ENCODE peak calls at places on chromosomes 4 and X, in four cellular contexts. B is GM12878, E is K562, C is HepG2. O is an unnamed sample.

GRCh38 chr4:7020290-7020689 is 22.9 kb upstream of the TADA2B start:
- DNase-seq in B (no peak), E (peak), C (no peak), O (no peak)

GRCh38 chrX:152220612-152221011 is 82.2 kb upstream of the MAGEA10 start:
- DNase-seq in E (no peak), B (no peak), C (no peak), O (no peak)

GRCh38 chrX:141638601-141639000 is 49.1 kb downstream of the SPANXA2 start:
- DNase-seq in C (no peak), E (no peak), B (no peak), O (no peak)

GRCh38 chr4:38500433-38500832 is 163.6 kb upstream of the KLF3 start:
- DNase-seq in E (no peak), B (no peak), C (no peak), O (no peak)

GRCh38 chrX:120741452-120741851 is 111.6 kb upstream of the C1GALT1C1 start:
- DNase-seq in C (no peak), B (no peak), E (no peak), O (no peak)

GRCh38 chr4:67885727-67886126 is 1.9 kb upstream of the TMPRSS11D start:
- DNase-seq in C (no peak), B (no peak), E (no peak), O (no peak)

GRCh38 chr4:114692958-114693357 is 94.4 kb downstream of the UGT8 start:
- DNase-seq in B (no peak), C (no peak), E (no peak), O (no peak)

GRCh38 chr4:107130157-107130556 is 94.0 kb upstream of the DKK2 start:
- DNase-seq in B (no peak), C (no peak), E (no peak), O (no peak)

GRCh38 chr4:89166971-89167475 is 55.7 kb downstream of the TIGD2 start:
- DNase-seq in B (no peak), C (no peak), E (no peak), O (no peak)

GRCh38 chrX:49309401-49309981 is 6.0 kb downstream of the GAGE10 start:
- DNase-seq in C (no peak), B (no peak), E (no peak), O (no peak)

GRCh38 chr4:140250989-140251552 is 97.1 kb upstream of the MAML3 start:
- DNase-seq in B (no peak), E (no peak), C (no peak), O (no peak)

GRCh38 chrX:142898164-142898563 is 127.6 kb upstream of the SPANXN4 start:
- DNase-seq in B (no peak), E (no peak), C (no peak), O (no peak)

GRCh38 chr4:1309261-1310010 is 19.7 kb downstream of the MAEA start:
- DNase-seq in C (peak), E (peak), B (peak), O (no peak)

GRCh38 chrX:2401590-2402360 is 99.0 kb downstream of the DHRSX start:
- DNase-seq in C (peak), E (no peak), B (no peak), O (no peak)

GRCh38 chrX:150879855-150880807 is 18.3 kb downstream of the CD99L2 start:
- DNase-seq in B (peak), E (no peak), C (no peak), O (no peak)

GRCh38 chr4:83217721-83218522 is 66.7 kb downstream of the COQ2 start:
- DNase-seq in B (peak), C (no peak), E (no peak), O (no peak)

GRCh38 chr4:74418063-74418670 is 26.8 kb upstream of the AREG start:
- DNase-seq in E (no peak), B (no peak), C (no peak), O (no peak)

GRCh38 chr4:10006236-10006603 is 15.1 kb downstream of the SLC2A9 start:
- DNase-seq in E (no peak), C (peak), B (peak), O (no peak)

GRCh38 chrX:141468940-141469339 is 115.6 kb downstream of the SPANXA1 start:
- DNase-seq in C (no peak), B (no peak), E (no peak), O (no peak)

GRCh38 chr4:7641712-7642111 is 207.0 kb upstream of the PSAPL1 start:
- DNase-seq in E (no peak), B (no peak), C (no peak), O (no peak)

GRCh38 chr4:7068279-7068842 is 497 bp upstream of the GRPEL1 start:
- DNase-seq in E (peak), B (no peak), C (no peak), O (no peak)

GRCh38 chr4:42397635-42398447 is 553 bp downstream of the SHISA3 start:
- DNase-seq in E (no peak), C (no peak), B (no peak), O (peak)

GRCh38 chrX:101260435-101260834 is 30.7 kb downstream of the TAF7L start:
- DNase-seq in B (no peak), E (peak), C (peak), O (peak)

GRCh38 chr4:35175487-35175886 is 1068.8 kb downstream of the ARAP2 start:
- DNase-seq in E (no peak), C (no peak), B (no peak), O (no peak)

GRCh38 chr4:183288955-183289354 is 31.1 kb downstream of the CLDN22 start:
- DNase-seq in C (no peak), B (no peak), E (no peak), O (no peak)

GRCh38 chrX:79195027-79195426 is 50.5 kb downstream of the GPR174 start:
- DNase-seq in B (no peak), C (no peak), E (no peak), O (no peak)

GRCh38 chr4:188018262-188018661 is 22.7 kb downstream of the ZFP42 start:
- DNase-seq in B (no peak), C (no peak), E (no peak), O (no peak)

GRCh38 chr4:7357296-7357680 is 77.4 kb downstream of the PSAPL1 start:
- DNase-seq in C (no peak), E (no peak), B (no peak), O (no peak)

GRCh38 chr4:81499840-81500239 is 28.1 kb upstream of the RASGEF1B start:
- DNase-seq in C (no peak), B (no peak), E (no peak), O (no peak)

GRCh38 chr4:80270321-80270720 is 3.9 kb downstream of the FGF5 start:
- DNase-seq in C (no peak), E (no peak), B (no peak), O (no peak)

GRCh38 chr4:141021397-141022194 is 111.7 kb downstream of the RNF150 start:
- DNase-seq in C (no peak), B (no peak), E (no peak), O (no peak)

GRCh38 chrX:71917621-71918341 is 7.1 kb downstream of the NHSL2 start:
- DNase-seq in E (no peak), B (no peak), C (no peak), O (no peak)

GRCh38 chrX:102835504-102836146 is 101.4 kb upstream of the RAB40AL start:
- DNase-seq in E (peak), C (peak), B (no peak), O (peak)

GRCh38 chr4:52407545-52407944 is 251.6 kb downstream of the USP46 start:
- DNase-seq in C (peak), E (no peak), B (no peak), O (no peak)

GRCh38 chr4:139552908-139553307 is 3.1 kb downstream of the SETD7 start:
- DNase-seq in E (no peak), C (no peak), B (no peak), O (no peak)

DNA sequence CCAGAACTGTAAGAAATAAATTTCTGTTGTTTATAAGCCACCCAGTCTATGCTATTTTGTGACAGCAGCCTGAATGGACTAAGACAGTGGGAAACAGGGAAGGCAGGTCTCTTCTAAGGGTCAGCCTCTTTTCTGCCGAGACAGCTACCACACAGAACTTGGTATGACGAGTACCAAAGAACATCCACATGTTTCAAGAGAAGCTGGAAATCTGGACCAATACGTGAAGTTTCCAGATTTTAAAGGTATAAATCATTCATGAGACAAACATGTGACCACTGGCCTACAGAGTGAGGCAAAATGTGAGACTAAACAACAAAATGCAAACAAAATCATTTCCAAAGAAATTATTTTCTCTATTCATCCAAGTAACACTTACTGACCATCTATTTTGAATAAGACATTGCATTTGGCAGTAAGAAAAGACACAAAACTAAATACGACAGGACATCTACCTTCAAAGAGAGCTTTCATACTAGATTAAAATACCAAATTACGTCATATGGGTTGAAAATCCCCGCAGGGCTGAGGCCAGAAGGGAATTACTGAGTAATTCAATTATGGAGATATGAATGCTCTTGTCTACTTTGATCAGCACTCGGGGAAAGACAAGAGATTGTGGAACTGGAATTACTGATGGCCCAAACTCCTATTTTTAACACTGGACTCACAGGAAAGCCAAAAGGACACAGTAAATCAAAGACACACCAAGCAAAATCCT is 7.2 kb downstream of the SCARB2 start:
- DNase-seq in B (no peak), C (no peak), E (no peak), O (no peak)
- TF ChIP-seq BHLHE40 in B (no peak), C (no peak), E (no peak), O (no peak)

GRCh38 chr4:100722133-100722532 is 204.3 kb upstream of the EMCN start:
- DNase-seq in E (no peak), B (no peak), C (no peak), O (no peak)
- TF ChIP-seq FOXM1 in E (no peak), B (no peak), C (no peak), O (no peak)

GRCh38 chr4:185682236-185682635 is 129.8 kb downstream of the SORBS2 start:
- DNase-seq in C (no peak), E (no peak), B (no peak), O (no peak)
- TF ChIP-seq FOXK2 in C (no peak), E (no peak), B (no peak), O (no peak)

GRCh38 chrX:129998006-129998405 is 15.6 kb downstream of the BCORL1 start:
- DNase-seq in B (no peak), E (no peak), C (no peak), O (no peak)

GRCh38 chrX:130001893-130002292 is 19.5 kb downstream of the BCORL1 start:
- DNase-seq in C (no peak), B (no peak), E (no peak), O (no peak)

GRCh38 chrX:129997081-129997480 is 14.6 kb downstream of the BCORL1 start:
- DNase-seq in C (no peak), E (no peak), B (no peak), O (no peak)

GRCh38 chrX:129992181-129992580 is 9.7 kb downstream of the BCORL1 start:
- DNase-seq in E (no peak), C (no peak), B (no peak), O (no peak)

DNA sequence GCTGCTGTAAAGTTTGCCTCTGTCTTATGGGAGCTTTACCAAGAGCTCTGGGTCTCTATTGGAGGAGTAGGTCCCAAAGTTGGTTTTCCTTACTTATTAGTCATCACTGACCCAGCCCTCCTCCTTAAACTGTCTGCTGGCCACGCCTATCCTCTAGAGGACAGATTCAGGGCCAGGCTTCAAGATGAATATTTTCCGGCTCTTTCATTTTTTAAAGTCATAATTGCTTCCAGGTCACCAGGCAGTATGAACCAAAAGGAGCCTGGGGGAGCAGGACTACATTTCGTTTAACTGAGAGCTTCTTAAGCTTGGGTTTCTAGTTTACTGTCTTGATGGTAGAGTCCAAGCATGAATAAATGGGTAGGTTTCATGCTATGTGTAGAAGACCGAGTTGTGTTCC is 13.7 kb downstream of the BCORL1 start:
- DNase-seq in C (no peak), E (no peak), B (no peak), O (no peak)
- TF ChIP-seq BHLHE40 in C (no peak), E (no peak), B (no peak), O (no peak)

DNA sequence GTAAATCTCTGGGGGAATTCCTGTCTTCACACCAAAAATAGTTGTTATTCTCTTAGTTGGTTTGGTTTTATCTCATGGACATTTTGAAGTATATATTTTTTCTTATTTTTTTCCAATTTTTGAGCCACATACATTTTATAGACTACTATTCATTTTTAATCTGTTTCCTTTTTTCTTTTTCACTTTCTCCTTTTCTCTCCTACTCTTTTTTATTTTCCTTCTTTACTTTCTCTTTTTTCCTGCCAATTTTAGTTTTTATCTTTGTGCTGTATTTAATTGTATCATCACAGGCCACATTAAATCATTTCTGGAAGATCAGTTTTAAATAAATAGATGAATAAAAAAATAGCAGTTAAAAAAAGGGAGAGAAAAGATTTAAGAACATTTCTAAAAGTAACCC is 14.0 kb upstream of the JADE3 start:
- DNase-seq in C (no peak), E (no peak), B (no peak), O (no peak)
- TF ChIP-seq FOXM1 in C (no peak), E (no peak), B (no peak), O (no peak)

GRCh38 chrX:42778096-42778495 is at the start of gene PPP1R2C:
- DNase-seq in B (no peak), C (no peak), E (no peak), O (no peak)
- TF ChIP-seq FOXK2 in B (no peak), C (no peak), E (no peak), O (no peak)

DNA sequence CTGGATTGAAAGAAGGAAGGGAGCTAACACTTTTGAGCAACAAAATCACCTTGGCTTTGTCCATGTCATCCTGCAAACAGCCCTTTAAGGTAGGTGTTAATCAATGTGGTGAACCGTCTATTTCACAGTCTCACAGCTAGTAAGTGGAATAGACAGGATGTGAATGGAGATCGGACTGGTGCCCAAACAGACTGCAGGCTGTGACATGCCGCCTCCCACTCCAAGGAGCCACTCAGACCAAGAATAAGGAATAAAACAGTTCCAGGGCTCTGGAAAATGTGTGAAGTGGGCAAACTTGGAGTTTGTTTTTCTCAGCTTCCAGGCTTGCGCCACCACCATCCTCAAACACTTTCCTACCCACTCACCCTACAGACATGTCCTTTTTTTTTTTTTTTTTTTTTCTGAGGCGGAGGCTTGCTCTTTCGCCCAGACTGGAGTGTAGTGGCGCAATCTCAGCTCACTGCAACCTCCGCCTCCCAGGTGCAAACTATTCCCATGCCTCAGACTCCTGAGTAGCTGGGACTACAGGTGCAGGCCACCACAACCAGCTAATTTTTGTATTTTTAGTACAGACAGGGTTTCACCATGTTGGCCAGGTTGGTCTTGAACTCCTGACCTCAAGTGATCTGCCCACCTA is 57.7 kb upstream of the SEC24B start:
- DNase-seq in E (no peak), C (no peak), B (no peak), O (no peak)
- TF ChIP-seq BHLHE40 in E (no peak), C (no peak), B (no peak), O (no peak)

GRCh38 chr4:161249779-161250440 is 913.9 kb downstream of the FSTL5 start:
- DNase-seq in E (no peak), C (no peak), B (no peak), O (no peak)

GRCh38 chr4:161254375-161254774 is 909.4 kb downstream of the FSTL5 start:
- DNase-seq in C (no peak), B (no peak), E (no peak), O (no peak)

GRCh38 chr4:161256172-161256571 is 907.6 kb downstream of the FSTL5 start:
- DNase-seq in B (no peak), E (no peak), C (no peak), O (no peak)

GRCh38 chr4:161248880-161249279 is 914.9 kb downstream of the FSTL5 start:
- DNase-seq in C (no peak), E (no peak), B (no peak), O (no peak)

GRCh38 chr4:161252520-161253141 is 911.2 kb downstream of the FSTL5 start:
- DNase-seq in B (peak), C (peak), E (no peak), O (peak)
- TF ChIP-seq FOXM1 in B (no peak), C (no peak), E (no peak), O (no peak)

GRCh38 chrX:27622883-27623282 is 32.7 kb downstream of the DCAF8L2 start:
- DNase-seq in B (no peak), E (no peak), C (no peak), O (no peak)

GRCh38 chrX:27619975-27620374 is 29.8 kb downstream of the DCAF8L2 start:
- DNase-seq in B (no peak), E (no peak), C (peak), O (no peak)

GRCh38 chrX:27619459-27619858 is 29.3 kb downstream of the DCAF8L2 start:
- DNase-seq in C (no peak), B (no peak), E (no peak), O (no peak)
- TF ChIP-seq FOXK2 in C (no peak), B (no peak), E (no peak), O (no peak)

O was measured in HEK293T.